ENCODE peak calls at places on chromosomes 13 and 19, in nine cellular contexts. One of them, this sample, is unnamed.

GRCh38 chr13:51479199-51479523 is 26.3 kb upstream of the INTS6 start:
- DNase-seq in activated naive CD4-positive, alpha-beta T cell treated with anti-CD3 and anti-CD28 coated beads, Interleukin-2, amount 50 U/mL, for 16 hours: no peak
- DNase-seq in CD4-positive, CD25-positive, alpha-beta regulatory T cell: no peak
- DNase-seq in activated gamma-delta T cell treated with Interleukin-2 at 50 U/mL for 16 hours: no peak
- DNase-seq in progenitor cell of endocrine pancreas: no peak
- DNase-seq in stimulated activated naive CD8-positive, alpha-beta T cell treated with anti-CD3 and anti-CD28 coated beads, Interleukin-15, Interleukin-2, amounts not matched to agents 100 U/mL and 50 U/mL, for 24 hours: no peak
- DNase-seq in activated T-helper 1 cell treated with anti-CD3 and anti-CD28 coated beads, Interleukin-12 subunit alpha, Interleukin-12 subunit beta, Interleukin-2, Interleukin-4 antibody, amounts not matched to agents 30 ng/mL and 10 ng/mL and 1 ng/mL, durations not matched to agents 14 hours and 24 hours and 36 hours: no peak
- DNase-seq in stimulated activated CD4-positive, alpha-beta T cell treated with anti-CD3 and anti-CD28 coated beads, Interleukin-1b, Interleukin-23, amount 100 ng/mL, for 1 hour: no peak
- DNase-seq in glomerular endothelial cell: no peak
- DNase-seq in this sample: no peak

GRCh38 chr19:46974181-46974580 is 45.5 kb upstream of the NPAS1 start:
- DNase-seq in activated T-helper 1 cell treated with anti-CD3 and anti-CD28 coated beads, Interleukin-12 subunit alpha, Interleukin-12 subunit beta, Interleukin-2, Interleukin-4 antibody, amounts not matched to agents 30 ng/mL and 10 ng/mL and 1 ng/mL, durations not matched to agents 14 hours and 24 hours and 36 hours: no peak
- DNase-seq in activated gamma-delta T cell treated with Interleukin-2 at 50 U/mL for 16 hours: no peak
- DNase-seq in glomerular endothelial cell: no peak
- DNase-seq in stimulated activated CD4-positive, alpha-beta T cell treated with anti-CD3 and anti-CD28 coated beads, Interleukin-1b, Interleukin-23, amount 100 ng/mL, for 1 hour: no peak
- DNase-seq in CD4-positive, CD25-positive, alpha-beta regulatory T cell: no peak
- DNase-seq in stimulated activated naive CD8-positive, alpha-beta T cell treated with anti-CD3 and anti-CD28 coated beads, Interleukin-15, Interleukin-2, amounts not matched to agents 100 U/mL and 50 U/mL, for 24 hours: no peak
- DNase-seq in activated naive CD4-positive, alpha-beta T cell treated with anti-CD3 and anti-CD28 coated beads, Interleukin-2, amount 50 U/mL, for 16 hours: no peak
- DNase-seq in progenitor cell of endocrine pancreas: no peak
- DNase-seq in this sample: no peak

GRCh38 chr13:26967119-26968038 is 204.2 kb downstream of the USP12 start:
- DNase-seq in stimulated activated naive CD8-positive, alpha-beta T cell treated with anti-CD3 and anti-CD28 coated beads, Interleukin-15, Interleukin-2, amounts not matched to agents 100 U/mL and 50 U/mL, for 24 hours: no peak
- DNase-seq in activated T-helper 1 cell treated with anti-CD3 and anti-CD28 coated beads, Interleukin-12 subunit alpha, Interleukin-12 subunit beta, Interleukin-2, Interleukin-4 antibody, amounts not matched to agents 30 ng/mL and 10 ng/mL and 1 ng/mL, durations not matched to agents 14 hours and 24 hours and 36 hours: no peak
- DNase-seq in progenitor cell of endocrine pancreas: no peak
- DNase-seq in activated naive CD4-positive, alpha-beta T cell treated with anti-CD3 and anti-CD28 coated beads, Interleukin-2, amount 50 U/mL, for 16 hours: no peak
- DNase-seq in CD4-positive, CD25-positive, alpha-beta regulatory T cell: no peak
- DNase-seq in stimulated activated CD4-positive, alpha-beta T cell treated with anti-CD3 and anti-CD28 coated beads, Interleukin-1b, Interleukin-23, amount 100 ng/mL, for 1 hour: no peak
- DNase-seq in activated gamma-delta T cell treated with Interleukin-2 at 50 U/mL for 16 hours: no peak
- DNase-seq in glomerular endothelial cell: no peak
- DNase-seq in this sample: no peak

GRCh38 chr13:58823701-58824100 is 1192.2 kb downstream of the PCDH17 start:
- DNase-seq in stimulated activated CD4-positive, alpha-beta T cell treated with anti-CD3 and anti-CD28 coated beads, Interleukin-1b, Interleukin-23, amount 100 ng/mL, for 1 hour: no peak
- DNase-seq in activated naive CD4-positive, alpha-beta T cell treated with anti-CD3 and anti-CD28 coated beads, Interleukin-2, amount 50 U/mL, for 16 hours: no peak
- DNase-seq in stimulated activated naive CD8-positive, alpha-beta T cell treated with anti-CD3 and anti-CD28 coated beads, Interleukin-15, Interleukin-2, amounts not matched to agents 100 U/mL and 50 U/mL, for 24 hours: no peak
- DNase-seq in activated T-helper 1 cell treated with anti-CD3 and anti-CD28 coated beads, Interleukin-12 subunit alpha, Interleukin-12 subunit beta, Interleukin-2, Interleukin-4 antibody, amounts not matched to agents 30 ng/mL and 10 ng/mL and 1 ng/mL, durations not matched to agents 14 hours and 24 hours and 36 hours: no peak
- DNase-seq in CD4-positive, CD25-positive, alpha-beta regulatory T cell: no peak
- DNase-seq in glomerular endothelial cell: no peak
- DNase-seq in activated gamma-delta T cell treated with Interleukin-2 at 50 U/mL for 16 hours: no peak
- DNase-seq in progenitor cell of endocrine pancreas: no peak
- DNase-seq in this sample: no peak

GRCh38 chr13:43036386-43037220 is 13.2 kb downstream of the DNAJC15 start:
- DNase-seq in progenitor cell of endocrine pancreas: no peak
- DNase-seq in glomerular endothelial cell: no peak
- DNase-seq in activated gamma-delta T cell treated with Interleukin-2 at 50 U/mL for 16 hours: no peak
- DNase-seq in CD4-positive, CD25-positive, alpha-beta regulatory T cell: no peak
- DNase-seq in activated T-helper 1 cell treated with anti-CD3 and anti-CD28 coated beads, Interleukin-12 subunit alpha, Interleukin-12 subunit beta, Interleukin-2, Interleukin-4 antibody, amounts not matched to agents 30 ng/mL and 10 ng/mL and 1 ng/mL, durations not matched to agents 14 hours and 24 hours and 36 hours: no peak
- DNase-seq in stimulated activated CD4-positive, alpha-beta T cell treated with anti-CD3 and anti-CD28 coated beads, Interleukin-1b, Interleukin-23, amount 100 ng/mL, for 1 hour: no peak
- DNase-seq in stimulated activated naive CD8-positive, alpha-beta T cell treated with anti-CD3 and anti-CD28 coated beads, Interleukin-15, Interleukin-2, amounts not matched to agents 100 U/mL and 50 U/mL, for 24 hours: no peak
- DNase-seq in activated naive CD4-positive, alpha-beta T cell treated with anti-CD3 and anti-CD28 coated beads, Interleukin-2, amount 50 U/mL, for 16 hours: no peak
- DNase-seq in this sample: no peak

GRCh38 chr19:58497634-58498170 is 14.1 kb downstream of the SLC27A5 start:
- DNase-seq in activated T-helper 1 cell treated with anti-CD3 and anti-CD28 coated beads, Interleukin-12 subunit alpha, Interleukin-12 subunit beta, Interleukin-2, Interleukin-4 antibody, amounts not matched to agents 30 ng/mL and 10 ng/mL and 1 ng/mL, durations not matched to agents 14 hours and 24 hours and 36 hours: no peak
- DNase-seq in activated gamma-delta T cell treated with Interleukin-2 at 50 U/mL for 16 hours: no peak
- DNase-seq in stimulated activated CD4-positive, alpha-beta T cell treated with anti-CD3 and anti-CD28 coated beads, Interleukin-1b, Interleukin-23, amount 100 ng/mL, for 1 hour: no peak
- DNase-seq in stimulated activated naive CD8-positive, alpha-beta T cell treated with anti-CD3 and anti-CD28 coated beads, Interleukin-15, Interleukin-2, amounts not matched to agents 100 U/mL and 50 U/mL, for 24 hours: no peak
- DNase-seq in activated naive CD4-positive, alpha-beta T cell treated with anti-CD3 and anti-CD28 coated beads, Interleukin-2, amount 50 U/mL, for 16 hours: no peak
- DNase-seq in progenitor cell of endocrine pancreas: no peak
- DNase-seq in CD4-positive, CD25-positive, alpha-beta regulatory T cell: no peak
- DNase-seq in glomerular endothelial cell: no peak
- DNase-seq in this sample: no peak

GRCh38 chr19:15249912-15250634 is 17.8 kb upstream of the EPHX3 start:
- DNase-seq in CD4-positive, CD25-positive, alpha-beta regulatory T cell: no peak
- DNase-seq in activated naive CD4-positive, alpha-beta T cell treated with anti-CD3 and anti-CD28 coated beads, Interleukin-2, amount 50 U/mL, for 16 hours: no peak
- DNase-seq in stimulated activated CD4-positive, alpha-beta T cell treated with anti-CD3 and anti-CD28 coated beads, Interleukin-1b, Interleukin-23, amount 100 ng/mL, for 1 hour: no peak
- DNase-seq in glomerular endothelial cell: no peak
- DNase-seq in stimulated activated naive CD8-positive, alpha-beta T cell treated with anti-CD3 and anti-CD28 coated beads, Interleukin-15, Interleukin-2, amounts not matched to agents 100 U/mL and 50 U/mL, for 24 hours: no peak
- DNase-seq in activated T-helper 1 cell treated with anti-CD3 and anti-CD28 coated beads, Interleukin-12 subunit alpha, Interleukin-12 subunit beta, Interleukin-2, Interleukin-4 antibody, amounts not matched to agents 30 ng/mL and 10 ng/mL and 1 ng/mL, durations not matched to agents 14 hours and 24 hours and 36 hours: no peak
- DNase-seq in activated gamma-delta T cell treated with Interleukin-2 at 50 U/mL for 16 hours: no peak
- DNase-seq in progenitor cell of endocrine pancreas: no peak
- DNase-seq in this sample: no peak

GRCh38 chr19:18607222-18608101 is 863 bp upstream of the CRLF1 start:
- DNase-seq in CD4-positive, CD25-positive, alpha-beta regulatory T cell: no peak
- DNase-seq in glomerular endothelial cell: no peak
- DNase-seq in stimulated activated CD4-positive, alpha-beta T cell treated with anti-CD3 and anti-CD28 coated beads, Interleukin-1b, Interleukin-23, amount 100 ng/mL, for 1 hour: no peak
- DNase-seq in stimulated activated naive CD8-positive, alpha-beta T cell treated with anti-CD3 and anti-CD28 coated beads, Interleukin-15, Interleukin-2, amounts not matched to agents 100 U/mL and 50 U/mL, for 24 hours: no peak
- DNase-seq in activated gamma-delta T cell treated with Interleukin-2 at 50 U/mL for 16 hours: no peak
- DNase-seq in progenitor cell of endocrine pancreas: no peak
- DNase-seq in activated T-helper 1 cell treated with anti-CD3 and anti-CD28 coated beads, Interleukin-12 subunit alpha, Interleukin-12 subunit beta, Interleukin-2, Interleukin-4 antibody, amounts not matched to agents 30 ng/mL and 10 ng/mL and 1 ng/mL, durations not matched to agents 14 hours and 24 hours and 36 hours: no peak
- DNase-seq in activated naive CD4-positive, alpha-beta T cell treated with anti-CD3 and anti-CD28 coated beads, Interleukin-2, amount 50 U/mL, for 16 hours: peak
- DNase-seq in this sample: no peak

GRCh38 chr13:76937416-76937815 is 10.9 kb upstream of the ACOD1 start:
- DNase-seq in activated naive CD4-positive, alpha-beta T cell treated with anti-CD3 and anti-CD28 coated beads, Interleukin-2, amount 50 U/mL, for 16 hours: no peak
- DNase-seq in activated gamma-delta T cell treated with Interleukin-2 at 50 U/mL for 16 hours: no peak
- DNase-seq in activated T-helper 1 cell treated with anti-CD3 and anti-CD28 coated beads, Interleukin-12 subunit alpha, Interleukin-12 subunit beta, Interleukin-2, Interleukin-4 antibody, amounts not matched to agents 30 ng/mL and 10 ng/mL and 1 ng/mL, durations not matched to agents 14 hours and 24 hours and 36 hours: no peak
- DNase-seq in stimulated activated naive CD8-positive, alpha-beta T cell treated with anti-CD3 and anti-CD28 coated beads, Interleukin-15, Interleukin-2, amounts not matched to agents 100 U/mL and 50 U/mL, for 24 hours: no peak
- DNase-seq in CD4-positive, CD25-positive, alpha-beta regulatory T cell: no peak
- DNase-seq in stimulated activated CD4-positive, alpha-beta T cell treated with anti-CD3 and anti-CD28 coated beads, Interleukin-1b, Interleukin-23, amount 100 ng/mL, for 1 hour: no peak
- DNase-seq in glomerular endothelial cell: peak
- DNase-seq in progenitor cell of endocrine pancreas: no peak
- DNase-seq in this sample: no peak

This sample was measured in neural crest cell.